ENCODE peak calls at places on chromosome 22, in seven cellular contexts. One of them, this sample, is unnamed.

GRCh38 chr22:19766506-19767426 is 6.2 kb downstream of the TBX1 start:
- DNase-seq in gastrocnemius medialis: peak; percentile 23
- DNase-seq in T follicular helper cell: peak; percentile 19
- DNase-seq in iris pigment epithelial cell: no peak
- DNase-seq in D341Med: no peak
- DNase-seq in IMR-90: no peak
- DNase-seq in EL: peak; percentile 28
- DNase-seq in this sample: no peak

GRCh38 chr22:19666663-19667593 is 47.4 kb upstream of the SEPTIN5 start:
- DNase-seq in gastrocnemius medialis: no peak
- DNase-seq in T follicular helper cell: no peak
- DNase-seq in iris pigment epithelial cell: peak; percentile 51
- DNase-seq in D341Med: no peak
- DNase-seq in IMR-90: peak; percentile 77
- DNase-seq in EL: peak; percentile 38
- DNase-seq in this sample: no peak

GRCh38 chr22:25736378-25737011 is 5.5 kb upstream of the MYO18B start:
- DNase-seq in gastrocnemius medialis: no peak
- DNase-seq in T follicular helper cell: no peak
- DNase-seq in iris pigment epithelial cell: no peak
- DNase-seq in D341Med: no peak
- DNase-seq in IMR-90: no peak
- DNase-seq in EL: no peak
- DNase-seq in this sample: no peak

GRCh38 chr22:44765571-44766285 is 13.4 kb downstream of the ARHGAP8 start:
- DNase-seq in gastrocnemius medialis: peak; percentile 9
- DNase-seq in T follicular helper cell: no peak
- DNase-seq in iris pigment epithelial cell: no peak
- DNase-seq in D341Med: peak; percentile 22
- DNase-seq in IMR-90: no peak
- DNase-seq in EL: no peak
- DNase-seq in this sample: no peak

GRCh38 chr22:44807915-44808690 is 55.7 kb downstream of the ARHGAP8 start:
- DNase-seq in gastrocnemius medialis: no peak
- DNase-seq in T follicular helper cell: no peak
- DNase-seq in iris pigment epithelial cell: no peak
- DNase-seq in D341Med: peak; percentile 58
- DNase-seq in IMR-90: no peak
- DNase-seq in EL: no peak
- DNase-seq in this sample: no peak

GRCh38 chr22:25368271-25368670 is 148.8 kb downstream of the CRYBB2 start:
- DNase-seq in gastrocnemius medialis: no peak
- DNase-seq in T follicular helper cell: no peak
- DNase-seq in iris pigment epithelial cell: peak; percentile 78
- DNase-seq in D341Med: no peak
- DNase-seq in IMR-90: peak; percentile 77
- DNase-seq in EL: peak; percentile 76
- DNase-seq in this sample: no peak

GRCh38 chr22:46547179-46547882 is 9.9 kb upstream of the CELSR1 start:
- DNase-seq in gastrocnemius medialis: no peak
- DNase-seq in T follicular helper cell: no peak
- DNase-seq in iris pigment epithelial cell: peak; percentile 62
- DNase-seq in D341Med: no peak
- DNase-seq in IMR-90: peak; percentile 77
- DNase-seq in EL: peak; percentile 88
- DNase-seq in this sample: no peak

GRCh38 chr22:22730655-22731373 is 86.4 kb downstream of the GGTLC2 start:
- DNase-seq in gastrocnemius medialis: no peak
- DNase-seq in T follicular helper cell: no peak
- DNase-seq in iris pigment epithelial cell: no peak
- DNase-seq in D341Med: no peak
- DNase-seq in IMR-90: no peak
- DNase-seq in EL: no peak
- DNase-seq in this sample: no peak

GRCh38 chr22:23067023-23067650 is 3.2 kb upstream of the GNAZ start:
- DNase-seq in gastrocnemius medialis: no peak
- DNase-seq in T follicular helper cell: no peak
- DNase-seq in iris pigment epithelial cell: no peak
- DNase-seq in D341Med: no peak
- DNase-seq in IMR-90: no peak
- DNase-seq in EL: no peak
- DNase-seq in this sample: no peak

GRCh38 chr22:32164084-32164894 is 5.2 kb upstream of the C22orf42 start:
- DNase-seq in gastrocnemius medialis: no peak
- DNase-seq in T follicular helper cell: no peak
- DNase-seq in iris pigment epithelial cell: no peak
- DNase-seq in D341Med: no peak
- DNase-seq in IMR-90: no peak
- DNase-seq in EL: no peak
- DNase-seq in this sample: no peak

GRCh38 chr22:44971651-44972362 is 38.0 kb downstream of the PHF21B start:
- DNase-seq in gastrocnemius medialis: no peak
- DNase-seq in T follicular helper cell: no peak
- DNase-seq in iris pigment epithelial cell: no peak
- DNase-seq in D341Med: no peak
- DNase-seq in IMR-90: no peak
- DNase-seq in EL: no peak
- DNase-seq in this sample: no peak

GRCh38 chr22:19287889-19288288 is 3.6 kb downstream of the CLTCL1 start:
- DNase-seq in gastrocnemius medialis: peak; percentile 56
- DNase-seq in T follicular helper cell: no peak
- DNase-seq in iris pigment epithelial cell: peak; percentile 95
- DNase-seq in D341Med: no peak
- DNase-seq in IMR-90: peak; percentile 86
- DNase-seq in EL: peak; percentile 87
- DNase-seq in this sample: no peak

GRCh38 chr22:49352361-49353169 is 475.1 kb downstream of the BRD1 start:
- DNase-seq in gastrocnemius medialis: no peak
- DNase-seq in T follicular helper cell: no peak
- DNase-seq in iris pigment epithelial cell: no peak
- DNase-seq in D341Med: peak; percentile 14
- DNase-seq in IMR-90: no peak
- DNase-seq in EL: no peak
- DNase-seq in this sample: no peak

GRCh38 chr22:41900652-41901312 is 14.1 kb downstream of the SHISA8 start:
- DNase-seq in gastrocnemius medialis: no peak
- DNase-seq in T follicular helper cell: no peak
- DNase-seq in iris pigment epithelial cell: no peak
- DNase-seq in D341Med: no peak
- DNase-seq in IMR-90: no peak
- DNase-seq in EL: no peak
- DNase-seq in this sample: no peak

GRCh38 chr22:35552186-35552842 is 11.7 kb downstream of the RASD2 start:
- DNase-seq in gastrocnemius medialis: no peak
- DNase-seq in T follicular helper cell: peak; percentile 80
- DNase-seq in iris pigment epithelial cell: no peak
- DNase-seq in D341Med: peak; percentile 65
- DNase-seq in IMR-90: no peak
- DNase-seq in EL: peak; percentile 20
- DNase-seq in this sample: peak; percentile 70

GRCh38 chr22:49768077-49768476 is 59.6 kb downstream of the BRD1 start:
- DNase-seq in gastrocnemius medialis: no peak
- DNase-seq in T follicular helper cell: no peak
- DNase-seq in iris pigment epithelial cell: no peak
- DNase-seq in D341Med: no peak
- DNase-seq in IMR-90: no peak
- DNase-seq in EL: no peak
- DNase-seq in this sample: no peak

GRCh38 chr22:44623771-44624510 is 78.1 kb upstream of the PRR5 start:
- DNase-seq in gastrocnemius medialis: no peak
- DNase-seq in T follicular helper cell: no peak
- DNase-seq in iris pigment epithelial cell: peak; percentile 12
- DNase-seq in D341Med: peak; percentile 75
- DNase-seq in IMR-90: peak; percentile 22
- DNase-seq in EL: peak; percentile 13
- DNase-seq in this sample: no peak

GRCh38 chr22:36409911-36410756 is 22.4 kb upstream of the MYH9 start:
- DNase-seq in gastrocnemius medialis: peak; percentile 63
- DNase-seq in T follicular helper cell: peak; percentile 67
- DNase-seq in iris pigment epithelial cell: peak; percentile 72
- DNase-seq in D341Med: no peak
- DNase-seq in IMR-90: no peak
- DNase-seq in EL: no peak
- DNase-seq in this sample: peak; percentile 55

GRCh38 chr22:49151256-49152131 is 676.2 kb downstream of the BRD1 start:
- DNase-seq in gastrocnemius medialis: no peak
- DNase-seq in T follicular helper cell: no peak
- DNase-seq in iris pigment epithelial cell: no peak
- DNase-seq in D341Med: no peak
- DNase-seq in IMR-90: no peak
- DNase-seq in EL: no peak
- DNase-seq in this sample: no peak

GRCh38 chr22:47012589-47013365 is 250.3 kb downstream of the TBC1D22A start:
- DNase-seq in gastrocnemius medialis: no peak
- DNase-seq in T follicular helper cell: no peak
- DNase-seq in iris pigment epithelial cell: no peak
- DNase-seq in D341Med: no peak
- DNase-seq in IMR-90: peak; percentile 77
- DNase-seq in EL: peak; percentile 48
- DNase-seq in this sample: no peak

GRCh38 chr22:28883917-28884753 is 763 bp downstream of the ZNRF3 start:
- DNase-seq in gastrocnemius medialis: no peak
- DNase-seq in T follicular helper cell: peak; percentile 18
- DNase-seq in iris pigment epithelial cell: peak; percentile 55
- DNase-seq in D341Med: peak; percentile 73
- DNase-seq in IMR-90: peak; percentile 44
- DNase-seq in EL: peak; percentile 35
- DNase-seq in this sample: peak; percentile 9

GRCh38 chr22:19879996-19880785 is 25.5 kb upstream of the GNB1L start:
- DNase-seq in gastrocnemius medialis: no peak
- DNase-seq in T follicular helper cell: no peak
- DNase-seq in iris pigment epithelial cell: no peak
- DNase-seq in D341Med: peak; percentile 33
- DNase-seq in IMR-90: no peak
- DNase-seq in EL: no peak
- DNase-seq in this sample: no peak